ENCODE peak calls at places on chromosome 12, in eight cellular contexts. W is effector CD8-positive, alpha-beta T cell; O is anterior cingulate cortex; Z is EL; P is IMR-90; U is CMK; V is iris pigment epithelial cell; E is stimulated activated naive CD4-positive, alpha-beta T cell. B is an unnamed sample.

GRCh38 chr12:95003213-95003920 is at the start of gene NDUFA12:
- DNase-seq in W (peak; percentile 88), O (peak; percentile 92), Z (peak; percentile 97), P (peak; percentile 96), U (peak; percentile 91), V (peak; percentile 97), E (peak; percentile 88), B (peak; percentile 90)

GRCh38 chr12:20657496-20657895 is 37.6 kb upstream of the SLCO1C1 start:
- DNase-seq in W (no peak), O (no peak), Z (no peak), P (no peak), U (no peak), V (no peak), E (no peak), B (no peak)

GRCh38 chr12:21073822-21074460 is 57.1 kb upstream of the SLCO1B1 start:
- DNase-seq in W (no peak), O (no peak), Z (peak; percentile 92), P (no peak), U (no peak), V (peak; percentile 68), E (no peak), B (no peak)

GRCh38 chr12:6226002-6226700 is 26.0 kb downstream of the CD9 start:
- DNase-seq in W (no peak), O (peak; percentile 75), Z (no peak), P (peak; percentile 66), U (no peak), V (peak; percentile 75), E (no peak), B (peak; percentile 48)

GRCh38 chr12:3583656-3584334 is 92.8 kb downstream of the PRMT8 start:
- DNase-seq in W (no peak), O (no peak), Z (no peak), P (no peak), U (no peak), V (no peak), E (no peak), B (no peak)

GRCh38 chr12:82627799-82628198 is 58.9 kb upstream of the TMTC2 start:
- DNase-seq in W (no peak), O (no peak), Z (peak; percentile 5), P (peak; percentile 38), U (no peak), V (peak; percentile 55), E (no peak), B (no peak)

GRCh38 chr12:104670439-104671406 is 214.0 kb downstream of the CHST11 start:
- DNase-seq in W (no peak), O (no peak), Z (no peak), P (no peak), U (no peak), V (no peak), E (no peak), B (no peak)

GRCh38 chr12:131620520-131620919 is 90.4 kb upstream of the SFSWAP start:
- DNase-seq in W (no peak), O (no peak), Z (no peak), P (no peak), U (no peak), V (no peak), E (no peak), B (no peak)

GRCh38 chr12:116065561-116065960 is 211.9 kb downstream of the MED13L start:
- DNase-seq in W (no peak), O (no peak), Z (no peak), P (no peak), U (no peak), V (peak; percentile 14), E (no peak), B (no peak)

GRCh38 chr12:131159660-131160059 is 206.0 kb downstream of the ADGRD1 start:
- DNase-seq in W (no peak), O (no peak), Z (no peak), P (no peak), U (no peak), V (no peak), E (no peak), B (no peak)

GRCh38 chr12:56188116-56188785 is 1.0 kb downstream of the SMARCC2 start:
- DNase-seq in W (no peak), O (no peak), Z (peak; percentile 29), P (no peak), U (no peak), V (no peak), E (no peak), B (no peak)

GRCh38 chr12:113762155-113762848 is 203.8 kb downstream of the RBM19 start:
- DNase-seq in W (no peak), O (no peak), Z (no peak), P (no peak), U (no peak), V (no peak), E (no peak), B (peak; percentile 78)

GRCh38 chr12:76688627-76689026 is 75.3 kb upstream of the ZDHHC17 start:
- DNase-seq in W (no peak), O (no peak), Z (peak; percentile 25), P (no peak), U (no peak), V (no peak), E (no peak), B (no peak)

GRCh38 chr12:100279612-100280244 is 12.8 kb downstream of the SCYL2 start:
- DNase-seq in W (no peak), O (no peak), Z (peak; percentile 23), P (no peak), U (no peak), V (peak; percentile 12), E (no peak), B (no peak)

GRCh38 chr12:19856389-19856788 is 417.1 kb downstream of the AEBP2 start:
- DNase-seq in W (no peak), O (no peak), Z (no peak), P (peak; percentile 24), U (no peak), V (no peak), E (no peak), B (no peak)

GRCh38 chr12:52442600-52443061 is 8.5 kb upstream of the KRT75 start:
- DNase-seq in W (no peak), O (no peak), Z (peak; percentile 97), P (peak; percentile 74), U (no peak), V (peak; percentile 14), E (no peak), B (no peak)

GRCh38 chr12:12693111-12693671 is 2.8 kb downstream of the GPR19 start:
- DNase-seq in W (no peak), O (no peak), Z (no peak), P (no peak), U (no peak), V (no peak), E (no peak), B (no peak)

GRCh38 chr12:14264777-14265176 is 100.7 kb upstream of the ATF7IP start:
- DNase-seq in W (no peak), O (no peak), Z (peak; percentile 79), P (peak; percentile 12), U (no peak), V (no peak), E (no peak), B (no peak)

GRCh38 chr12:104643093-104643646 is 186.4 kb downstream of the CHST11 start:
- DNase-seq in W (no peak), O (no peak), Z (no peak), P (no peak), U (no peak), V (no peak), E (no peak), B (no peak)

GRCh38 chr12:103626498-103626897 is 39.4 kb downstream of the STAB2 start:
- DNase-seq in W (no peak), O (no peak), Z (no peak), P (peak; percentile 51), U (no peak), V (no peak), E (no peak), B (no peak)

GRCh38 chr12:42684171-42685071 is 94.9 kb upstream of the PRICKLE1 start:
- DNase-seq in W (no peak), O (no peak), Z (no peak), P (peak; percentile 23), U (no peak), V (peak; percentile 26), E (no peak), B (no peak)

GRCh38 chr12:107748472-107748871 is 12.5 kb downstream of the PRDM4 start:
- DNase-seq in W (no peak), O (no peak), Z (peak; percentile 79), P (peak; percentile 81), U (no peak), V (peak; percentile 87), E (no peak), B (no peak)

GRCh38 chr12:10771132-10771733 is 31.2 kb downstream of the TAS2R7 start:
- DNase-seq in W (no peak), O (no peak), Z (peak; percentile 41), P (peak; percentile 51), U (no peak), V (peak; percentile 49), E (peak; percentile 1), B (no peak)

GRCh38 chr12:121009744-121010143 is 6.5 kb downstream of the C12orf43 start:
- DNase-seq in W (no peak), O (no peak), Z (peak; percentile 39), P (peak; percentile 42), U (no peak), V (peak; percentile 58), E (no peak), B (no peak)

GRCh38 chr12:11561416-11561815 is 88.1 kb upstream of the ETV6 start:
- DNase-seq in W (no peak), O (no peak), Z (no peak), P (no peak), U (no peak), V (no peak), E (no peak), B (no peak)

GRCh38 chr12:11822071-11822818 is 172.8 kb downstream of the ETV6 start:
- DNase-seq in W (no peak), O (no peak), Z (peak; percentile 70), P (peak; percentile 87), U (no peak), V (peak; percentile 88), E (no peak), B (no peak)

GRCh38 chr12:2640709-2641108 is 154.1 kb upstream of the FKBP4 start:
- DNase-seq in W (no peak), O (peak; percentile 28), Z (peak; percentile 95), P (peak; percentile 99), U (no peak), V (peak; percentile 98), E (no peak), B (no peak)

GRCh38 chr12:32155911-32156585 is 49.4 kb downstream of the BICD1 start:
- DNase-seq in W (no peak), O (no peak), Z (no peak), P (no peak), U (no peak), V (no peak), E (no peak), B (no peak)

GRCh38 chr12:107429006-107429698 is 256.4 kb upstream of the PWP1 start:
- DNase-seq in W (no peak), O (no peak), Z (no peak), P (no peak), U (no peak), V (no peak), E (no peak), B (no peak)

GRCh38 chr12:62854024-62854423 is 80.9 kb downstream of the PPM1H start:
- DNase-seq in W (no peak), O (no peak), Z (no peak), P (no peak), U (no peak), V (no peak), E (no peak), B (no peak)

GRCh38 chr12:11827096-11827841 is 177.8 kb downstream of the ETV6 start:
- DNase-seq in W (no peak), O (no peak), Z (peak; percentile 32), P (no peak), U (no peak), V (peak; percentile 42), E (no peak), B (no peak)

GRCh38 chr12:26245175-26245942 is 50.0 kb downstream of the SSPN start:
- DNase-seq in W (no peak), O (no peak), Z (no peak), P (no peak), U (no peak), V (no peak), E (no peak), B (no peak)

GRCh38 chr12:63966603-63966975 is 122.1 kb downstream of the SRGAP1 start:
- DNase-seq in W (no peak), O (no peak), Z (no peak), P (no peak), U (no peak), V (no peak), E (no peak), B (no peak)

GRCh38 chr12:53733051-53733812 is 6.0 kb upstream of the CALCOCO1 start:
- DNase-seq in W (no peak), O (no peak), Z (peak; percentile 78), P (peak; percentile 69), U (no peak), V (peak; percentile 50), E (no peak), B (no peak)